ENCODE peak calls at places on chromosomes 11 and 22, in eight cellular contexts. Q is hepatic stellate cell; Y is spleen; P is effector CD4-positive, alpha-beta T cell; T is ACHN; Z is stimulated activated CD4-positive, alpha-beta T cell treated with anti-CD3 and anti-CD28 coated beads, Interleukin-2, amount 100 ng/mL, for 48 hours; S is COLO829; D is NCI-H187 treated with DMSO at 0.1 percent for 48 hours. R is an unnamed sample.

GRCh38 chr22:43188829-43189545 is 2.1 kb upstream of the TTLL12 start:
- DNase-seq in Q (no peak), Y (no peak), P (no peak), T (no peak), Z (no peak), S (no peak), D (no peak), R (no peak)

GRCh38 chr11:13368041-13368446 is 90.5 kb downstream of the BMAL1 start:
- DNase-seq in Q (peak), Y (no peak), P (no peak), T (peak), Z (no peak), S (no peak), D (no peak), R (no peak)

GRCh38 chr11:123729602-123730001 is 11.9 kb downstream of the ZNF202 start:
- DNase-seq in Q (no peak), Y (no peak), P (no peak), T (no peak), Z (no peak), S (no peak), D (no peak), R (no peak)

GRCh38 chr11:7907121-7907520 is 23.9 kb downstream of the OR10A6 start:
- DNase-seq in Q (no peak), Y (no peak), P (no peak), T (no peak), Z (no peak), S (no peak), D (no peak), R (no peak)

GRCh38 chr22:31743871-31744270 is 6.1 kb downstream of the PRR14L start:
- DNase-seq in Q (no peak), Y (no peak), P (no peak), T (no peak), Z (no peak), S (no peak), D (no peak), R (no peak)

GRCh38 chr11:93652161-93652597 is 9.3 kb upstream of the CEP295 start:
- DNase-seq in Q (peak), Y (no peak), P (peak), T (peak), Z (peak), S (peak), D (no peak), R (no peak)

GRCh38 chr11:115980747-115981475 is 476.7 kb upstream of the CADM1 start:
- DNase-seq in Q (no peak), Y (no peak), P (no peak), T (no peak), Z (no peak), S (no peak), D (no peak), R (no peak)

GRCh38 chr22:47369020-47369419 is 606.6 kb downstream of the TBC1D22A start:
- DNase-seq in Q (no peak), Y (no peak), P (no peak), T (no peak), Z (no peak), S (no peak), D (no peak), R (no peak)

GRCh38 chr22:43561421-43562178 is 149.8 kb downstream of the MPPED1 start:
- DNase-seq in Q (no peak), Y (no peak), P (no peak), T (no peak), Z (no peak), S (no peak), D (no peak), R (no peak)